ENCODE peak calls at places on chromosomes 12 and 14, in six cellular contexts. One of them, this sample, is unnamed.

GRCh38 chr12:105721051-105721825 is 390.7 kb downstream of the C12orf75 start:
- DNase-seq in tibial nerve: no peak
- DNase-seq in esophagus squamous epithelium: no peak
- DNase-seq in aorta: no peak
- DNase-seq in CD4-positive, CD25-positive, alpha-beta regulatory T cell: no peak
- DNase-seq in SK-N-SH: no peak
- DNase-seq in this sample: no peak

GRCh38 chr14:38994721-38995120 is 108.3 kb downstream of the SEC23A start:
- DNase-seq in tibial nerve: no peak
- DNase-seq in esophagus squamous epithelium: no peak
- DNase-seq in aorta: no peak
- DNase-seq in CD4-positive, CD25-positive, alpha-beta regulatory T cell: no peak
- DNase-seq in SK-N-SH: no peak
- DNase-seq in this sample: no peak

GRCh38 chr12:50110762-50111416 is 1.1 kb upstream of the COX14 start:
- DNase-seq in tibial nerve: no peak
- DNase-seq in esophagus squamous epithelium: no peak
- DNase-seq in aorta: peak
- DNase-seq in CD4-positive, CD25-positive, alpha-beta regulatory T cell: no peak
- DNase-seq in SK-N-SH: no peak
- DNase-seq in this sample: no peak

GRCh38 chr12:1595026-1595561 is 713 bp upstream of the FBXL14 start:
- DNase-seq in tibial nerve: peak
- DNase-seq in esophagus squamous epithelium: no peak
- DNase-seq in aorta: peak
- DNase-seq in CD4-positive, CD25-positive, alpha-beta regulatory T cell: no peak
- DNase-seq in SK-N-SH: no peak
- DNase-seq in this sample: no peak

GRCh38 chr12:4045433-4045760 is 172.2 kb upstream of the PARP11 start:
- DNase-seq in tibial nerve: no peak
- DNase-seq in esophagus squamous epithelium: no peak
- DNase-seq in aorta: no peak
- DNase-seq in CD4-positive, CD25-positive, alpha-beta regulatory T cell: no peak
- DNase-seq in SK-N-SH: no peak
- DNase-seq in this sample: no peak

GRCh38 chr12:113919791-113920190 is 46.3 kb downstream of the RBM19 start:
- DNase-seq in tibial nerve: no peak
- DNase-seq in esophagus squamous epithelium: no peak
- DNase-seq in aorta: no peak
- DNase-seq in CD4-positive, CD25-positive, alpha-beta regulatory T cell: no peak
- DNase-seq in SK-N-SH: no peak
- DNase-seq in this sample: no peak

GRCh38 chr12:122413516-122414404 is 8.7 kb downstream of the CLIP1 start:
- DNase-seq in tibial nerve: no peak
- DNase-seq in esophagus squamous epithelium: no peak
- DNase-seq in aorta: no peak
- DNase-seq in CD4-positive, CD25-positive, alpha-beta regulatory T cell: no peak
- DNase-seq in SK-N-SH: no peak
- DNase-seq in this sample: no peak

GRCh38 chr12:1474059-1474537 is 120.3 kb downstream of the FBXL14 start:
- DNase-seq in tibial nerve: no peak
- DNase-seq in esophagus squamous epithelium: no peak
- DNase-seq in aorta: no peak
- DNase-seq in CD4-positive, CD25-positive, alpha-beta regulatory T cell: no peak
- DNase-seq in SK-N-SH: no peak
- DNase-seq in this sample: no peak

GRCh38 chr12:96396914-96397313 is 3.3 kb downstream of the CDK17 start:
- DNase-seq in tibial nerve: no peak
- DNase-seq in esophagus squamous epithelium: no peak
- DNase-seq in aorta: no peak
- DNase-seq in CD4-positive, CD25-positive, alpha-beta regulatory T cell: no peak
- DNase-seq in SK-N-SH: no peak
- DNase-seq in this sample: no peak

GRCh38 chr14:68404652-68405183 is 388.1 kb downstream of the ZFP36L1 start:
- DNase-seq in tibial nerve: no peak
- DNase-seq in esophagus squamous epithelium: no peak
- DNase-seq in aorta: no peak
- DNase-seq in CD4-positive, CD25-positive, alpha-beta regulatory T cell: no peak
- DNase-seq in SK-N-SH: no peak
- DNase-seq in this sample: no peak

GRCh38 chr12:64104376-64104775 is 117.7 kb downstream of the KICS2 start:
- DNase-seq in tibial nerve: no peak
- DNase-seq in esophagus squamous epithelium: no peak
- DNase-seq in aorta: no peak
- DNase-seq in CD4-positive, CD25-positive, alpha-beta regulatory T cell: no peak
- DNase-seq in SK-N-SH: no peak
- DNase-seq in this sample: no peak

GRCh38 chr12:34296143-34297041 is 274.1 kb downstream of the ALG10 start:
- DNase-seq in tibial nerve: no peak
- DNase-seq in esophagus squamous epithelium: no peak
- DNase-seq in aorta: peak
- DNase-seq in CD4-positive, CD25-positive, alpha-beta regulatory T cell: no peak
- DNase-seq in SK-N-SH: no peak
- DNase-seq in this sample: no peak

GRCh38 chr12:58458093-58458492 is 462.2 kb downstream of the LRIG3 start:
- DNase-seq in tibial nerve: no peak
- DNase-seq in esophagus squamous epithelium: no peak
- DNase-seq in aorta: no peak
- DNase-seq in CD4-positive, CD25-positive, alpha-beta regulatory T cell: no peak
- DNase-seq in SK-N-SH: no peak
- DNase-seq in this sample: no peak

GRCh38 chr12:46389130-46389616 is 16.6 kb upstream of the SLC38A2 start:
- DNase-seq in tibial nerve: peak
- DNase-seq in esophagus squamous epithelium: no peak
- DNase-seq in aorta: peak
- DNase-seq in CD4-positive, CD25-positive, alpha-beta regulatory T cell: no peak
- DNase-seq in SK-N-SH: no peak
- DNase-seq in this sample: no peak

GRCh38 chr12:102216086-102216691 is 18.6 kb upstream of the PMCH start:
- DNase-seq in tibial nerve: no peak
- DNase-seq in esophagus squamous epithelium: no peak
- DNase-seq in aorta: no peak
- DNase-seq in CD4-positive, CD25-positive, alpha-beta regulatory T cell: no peak
- DNase-seq in SK-N-SH: no peak
- DNase-seq in this sample: no peak

GRCh38 chr12:32698285-32698684 is 19.2 kb downstream of the DNM1L start:
- DNase-seq in tibial nerve: no peak
- DNase-seq in esophagus squamous epithelium: no peak
- DNase-seq in aorta: no peak
- DNase-seq in CD4-positive, CD25-positive, alpha-beta regulatory T cell: no peak
- DNase-seq in SK-N-SH: peak
- DNase-seq in this sample: no peak

GRCh38 chr14:52987514-52987913 is 36.7 kb upstream of the FERMT2 start:
- DNase-seq in tibial nerve: no peak
- DNase-seq in esophagus squamous epithelium: no peak
- DNase-seq in aorta: no peak
- DNase-seq in CD4-positive, CD25-positive, alpha-beta regulatory T cell: no peak
- DNase-seq in SK-N-SH: peak
- DNase-seq in this sample: no peak

GRCh38 chr14:100902792-100903191 is 730 bp downstream of the RTL1 start:
- DNase-seq in tibial nerve: no peak
- DNase-seq in esophagus squamous epithelium: no peak
- DNase-seq in aorta: no peak
- DNase-seq in CD4-positive, CD25-positive, alpha-beta regulatory T cell: no peak
- DNase-seq in SK-N-SH: peak
- DNase-seq in this sample: no peak

GRCh38 chr12:111368291-111368683 is 608 bp downstream of the PHETA1 start:
- DNase-seq in tibial nerve: no peak
- DNase-seq in esophagus squamous epithelium: no peak
- DNase-seq in aorta: peak
- DNase-seq in CD4-positive, CD25-positive, alpha-beta regulatory T cell: no peak
- DNase-seq in SK-N-SH: no peak
- DNase-seq in this sample: no peak

GRCh38 chr14:41285193-41285748 is 321.4 kb upstream of the LRFN5 start:
- DNase-seq in tibial nerve: peak
- DNase-seq in esophagus squamous epithelium: no peak
- DNase-seq in aorta: no peak
- DNase-seq in CD4-positive, CD25-positive, alpha-beta regulatory T cell: no peak
- DNase-seq in SK-N-SH: no peak
- DNase-seq in this sample: no peak

GRCh38 chr12:64558754-64559153 is 51.5 kb upstream of the RASSF3 start:
- DNase-seq in tibial nerve: no peak
- DNase-seq in esophagus squamous epithelium: no peak
- DNase-seq in aorta: no peak
- DNase-seq in CD4-positive, CD25-positive, alpha-beta regulatory T cell: no peak
- DNase-seq in SK-N-SH: no peak
- DNase-seq in this sample: no peak

GRCh38 chr12:122855985-122856831 is 21.0 kb downstream of the HIP1R start:
- DNase-seq in tibial nerve: no peak
- DNase-seq in esophagus squamous epithelium: no peak
- DNase-seq in aorta: no peak
- DNase-seq in CD4-positive, CD25-positive, alpha-beta regulatory T cell: no peak
- DNase-seq in SK-N-SH: peak
- DNase-seq in this sample: no peak

GRCh38 chr14:90649557-90650135 is 166.6 kb downstream of the TTC7B start:
- DNase-seq in tibial nerve: no peak
- DNase-seq in esophagus squamous epithelium: no peak
- DNase-seq in aorta: no peak
- DNase-seq in CD4-positive, CD25-positive, alpha-beta regulatory T cell: no peak
- DNase-seq in SK-N-SH: no peak
- DNase-seq in this sample: no peak

GRCh38 chr12:19428261-19428660 is 11.0 kb upstream of the AEBP2 start:
- DNase-seq in tibial nerve: no peak
- DNase-seq in esophagus squamous epithelium: no peak
- DNase-seq in aorta: no peak
- DNase-seq in CD4-positive, CD25-positive, alpha-beta regulatory T cell: no peak
- DNase-seq in SK-N-SH: no peak
- DNase-seq in this sample: no peak

GRCh38 chr12:46701356-46701755 is 124.4 kb downstream of the SLC38A4 start:
- DNase-seq in tibial nerve: no peak
- DNase-seq in esophagus squamous epithelium: no peak
- DNase-seq in aorta: no peak
- DNase-seq in CD4-positive, CD25-positive, alpha-beta regulatory T cell: no peak
- DNase-seq in SK-N-SH: no peak
- DNase-seq in this sample: no peak

GRCh38 chr14:105711841-105712460 is 185.6 kb downstream of the TMEM121 start:
- DNase-seq in tibial nerve: no peak
- DNase-seq in esophagus squamous epithelium: no peak
- DNase-seq in aorta: no peak
- DNase-seq in CD4-positive, CD25-positive, alpha-beta regulatory T cell: no peak
- DNase-seq in SK-N-SH: peak
- DNase-seq in this sample: no peak

GRCh38 chr12:14769462-14769836 is 33.8 kb downstream of the WBP11 start:
- DNase-seq in tibial nerve: peak
- DNase-seq in esophagus squamous epithelium: no peak
- DNase-seq in aorta: no peak
- DNase-seq in CD4-positive, CD25-positive, alpha-beta regulatory T cell: no peak
- DNase-seq in SK-N-SH: peak
- DNase-seq in this sample: no peak

GRCh38 chr14:77105118-77105517 is 7.1 kb downstream of the CIPC start:
- DNase-seq in tibial nerve: no peak
- DNase-seq in esophagus squamous epithelium: no peak
- DNase-seq in aorta: no peak
- DNase-seq in CD4-positive, CD25-positive, alpha-beta regulatory T cell: no peak
- DNase-seq in SK-N-SH: no peak
- DNase-seq in this sample: no peak

GRCh38 chr14:51824191-51824590 is 36.2 kb upstream of the GNG2 start:
- DNase-seq in tibial nerve: no peak
- DNase-seq in esophagus squamous epithelium: no peak
- DNase-seq in aorta: no peak
- DNase-seq in CD4-positive, CD25-positive, alpha-beta regulatory T cell: no peak
- DNase-seq in SK-N-SH: no peak
- DNase-seq in this sample: no peak

GRCh38 chr12:119990382-119990874 is 1.4 kb downstream of the BICDL1 start:
- DNase-seq in tibial nerve: no peak
- DNase-seq in esophagus squamous epithelium: no peak
- DNase-seq in aorta: no peak
- DNase-seq in CD4-positive, CD25-positive, alpha-beta regulatory T cell: no peak
- DNase-seq in SK-N-SH: no peak
- DNase-seq in this sample: no peak

GRCh38 chr14:36430662-36431084 is 89.4 kb downstream of the NKX2-1 start:
- DNase-seq in tibial nerve: no peak
- DNase-seq in esophagus squamous epithelium: no peak
- DNase-seq in aorta: no peak
- DNase-seq in CD4-positive, CD25-positive, alpha-beta regulatory T cell: no peak
- DNase-seq in SK-N-SH: no peak
- DNase-seq in this sample: no peak

GRCh38 chr12:115472852-115473251 is 788.9 kb upstream of the TBX3 start:
- DNase-seq in tibial nerve: no peak
- DNase-seq in esophagus squamous epithelium: no peak
- DNase-seq in aorta: no peak
- DNase-seq in CD4-positive, CD25-positive, alpha-beta regulatory T cell: no peak
- DNase-seq in SK-N-SH: no peak
- DNase-seq in this sample: no peak

GRCh38 chr14:99784508-99784907 is 8.7 kb upstream of the EML1 start:
- DNase-seq in tibial nerve: no peak
- DNase-seq in esophagus squamous epithelium: no peak
- DNase-seq in aorta: no peak
- DNase-seq in CD4-positive, CD25-positive, alpha-beta regulatory T cell: no peak
- DNase-seq in SK-N-SH: no peak
- DNase-seq in this sample: no peak

GRCh38 chr14:97380539-97380941 is 583.4 kb downstream of the VRK1 start:
- DNase-seq in tibial nerve: no peak
- DNase-seq in esophagus squamous epithelium: no peak
- DNase-seq in aorta: no peak
- DNase-seq in CD4-positive, CD25-positive, alpha-beta regulatory T cell: no peak
- DNase-seq in SK-N-SH: no peak
- DNase-seq in this sample: no peak
- H3K27ac ChIP-seq in tibial nerve: no peak
- H3K27ac ChIP-seq in esophagus squamous epithelium: peak
- H3K27ac ChIP-seq in aorta: no peak
- H3K27ac ChIP-seq in CD4-positive, CD25-positive, alpha-beta regulatory T cell: no peak
- H3K27ac ChIP-seq in SK-N-SH: no peak
- H3K27ac ChIP-seq in this sample: no peak

GRCh38 chr12:132505105-132505851 is 15.3 kb downstream of the FBRSL1 start:
- DNase-seq in tibial nerve: no peak
- DNase-seq in esophagus squamous epithelium: no peak
- DNase-seq in aorta: no peak
- DNase-seq in CD4-positive, CD25-positive, alpha-beta regulatory T cell: no peak
- DNase-seq in SK-N-SH: no peak
- DNase-seq in this sample: no peak
- H3K27ac ChIP-seq in tibial nerve: no peak
- H3K27ac ChIP-seq in esophagus squamous epithelium: no peak
- H3K27ac ChIP-seq in aorta: no peak
- H3K27ac ChIP-seq in CD4-positive, CD25-positive, alpha-beta regulatory T cell: peak
- H3K27ac ChIP-seq in SK-N-SH: no peak
- H3K27ac ChIP-seq in this sample: no peak

DNA sequence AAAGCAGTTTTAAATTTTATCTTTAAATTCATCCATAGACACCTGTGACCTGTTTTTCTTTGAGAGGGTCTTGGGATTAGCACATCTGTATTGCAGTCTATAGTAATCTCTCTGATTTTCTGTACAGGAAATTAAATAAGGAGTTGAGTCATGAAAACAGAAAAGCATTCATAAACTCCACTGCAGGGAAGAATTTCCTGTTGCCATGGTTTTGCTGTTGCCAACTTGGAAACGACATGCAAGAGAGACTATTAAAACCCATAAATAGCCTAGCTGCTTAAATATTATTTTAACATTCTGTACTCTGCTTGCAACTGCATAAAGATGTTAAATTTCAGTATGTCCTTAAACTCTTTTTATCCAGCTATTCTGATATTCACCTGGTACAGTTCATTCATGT is 281.0 kb upstream of the RGS6 start:
- DNase-seq in tibial nerve: peak
- DNase-seq in esophagus squamous epithelium: no peak
- DNase-seq in aorta: peak
- DNase-seq in CD4-positive, CD25-positive, alpha-beta regulatory T cell: no peak
- DNase-seq in SK-N-SH: no peak
- DNase-seq in this sample: no peak
- H3K27ac ChIP-seq in tibial nerve: no peak
- H3K27ac ChIP-seq in esophagus squamous epithelium: no peak
- H3K27ac ChIP-seq in aorta: no peak
- H3K27ac ChIP-seq in CD4-positive, CD25-positive, alpha-beta regulatory T cell: no peak
- H3K27ac ChIP-seq in SK-N-SH: peak
- H3K27ac ChIP-seq in this sample: no peak

GRCh38 chr12:94405378-94406116 is 54.1 kb downstream of the CEP83 start:
- DNase-seq in tibial nerve: no peak
- DNase-seq in esophagus squamous epithelium: no peak
- DNase-seq in aorta: no peak
- DNase-seq in CD4-positive, CD25-positive, alpha-beta regulatory T cell: no peak
- DNase-seq in SK-N-SH: no peak
- DNase-seq in this sample: no peak
- H3K27ac ChIP-seq in tibial nerve: peak
- H3K27ac ChIP-seq in esophagus squamous epithelium: no peak
- H3K27ac ChIP-seq in aorta: no peak
- H3K27ac ChIP-seq in CD4-positive, CD25-positive, alpha-beta regulatory T cell: no peak
- H3K27ac ChIP-seq in SK-N-SH: no peak
- H3K27ac ChIP-seq in this sample: no peak

This sample was measured in iPS DF 6.9.